ENCODE peak calls at places on chromosomes 11 and 22, in four cellular contexts. A, F, R and Q are unnamed samples.

GRCh38 chr11:129731316-129731715 is 84.3 kb upstream of the TMEM45B start:
- DNase-seq in A (no peak), F (no peak), R (no peak), Q (no peak)

GRCh38 chr11:103907548-103908455 is 128.6 kb upstream of the DDI1 start:
- DNase-seq in A (no peak), F (peak), R (no peak), Q (peak)

GRCh38 chr11:8382436-8383053 is 118.9 kb upstream of the LMO1 start:
- DNase-seq in A (no peak), F (peak), R (no peak), Q (no peak)

GRCh38 chr22:36165161-36165560 is 4.6 kb upstream of the APOL3 start:
- DNase-seq in A (no peak), F (no peak), R (no peak), Q (no peak)

GRCh38 chr22:22084089-22084711 is 101.6 kb upstream of the TOP3B start:
- DNase-seq in A (no peak), F (no peak), R (no peak), Q (no peak)

GRCh38 chr22:39278040-39278439 is 33.3 kb upstream of the PDGFB start:
- DNase-seq in A (no peak), F (peak), R (no peak), Q (no peak)

GRCh38 chr11:89495951-89496350 is 4.8 kb upstream of the NOX4 start:
- DNase-seq in A (no peak), F (peak), R (no peak), Q (peak)

GRCh38 chr11:129278586-129279319 is 86.6 kb upstream of the ARHGAP32 start:
- DNase-seq in A (no peak), F (no peak), R (no peak), Q (no peak)

GRCh38 chr22:49015993-49016908 is 811.4 kb downstream of the BRD1 start:
- DNase-seq in A (no peak), F (no peak), R (no peak), Q (no peak)

GRCh38 chr11:100739636-100740035 is 52.5 kb downstream of the ARHGAP42 start:
- DNase-seq in A (no peak), F (peak), R (no peak), Q (peak)

GRCh38 chr11:18347471-18348125 is 25.2 kb downstream of the GTF2H1 start:
- DNase-seq in A (no peak), F (peak), R (no peak), Q (peak)

DNA sequence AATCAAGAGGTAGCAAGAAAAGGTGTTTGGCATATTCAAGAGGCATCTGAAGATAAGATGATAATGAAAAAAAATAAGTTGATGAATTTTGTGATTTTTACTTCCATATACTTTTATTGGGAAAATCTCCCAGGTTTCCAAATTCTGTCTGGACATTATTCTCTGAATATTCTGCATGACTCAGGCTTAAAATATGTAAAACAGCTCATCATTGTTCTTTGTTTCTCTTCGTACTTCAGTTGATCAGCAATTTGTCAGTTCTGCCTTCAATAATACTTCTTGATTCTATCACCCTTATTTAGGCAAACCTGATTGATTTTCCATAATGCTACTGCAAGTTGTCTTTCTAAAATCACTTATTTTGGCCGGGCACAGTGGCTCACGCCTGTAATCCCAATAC is 30.2 kb downstream of the GTF2H1 start:
- DNase-seq in A (no peak), F (peak), R (no peak), Q (no peak)
- TF ChIP-seq FOS in A (no peak), F (no peak), R (no peak), Q (peak)

GRCh38 chr11:106176817-106177216 is 99.4 kb downstream of the AASDHPPT start:
- DNase-seq in A (no peak), F (no peak), R (no peak), Q (no peak)
- H3K9ac ChIP-seq in A (no peak), F (no peak), R (no peak), Q (no peak)

GRCh38 chr11:35216962-35217667 is 78.1 kb downstream of the CD44 start:
- DNase-seq in A (no peak), F (no peak), R (no peak), Q (no peak)

GRCh38 chr11:35214792-35215193 is 75.8 kb downstream of the CD44 start:
- DNase-seq in A (no peak), F (peak), R (no peak), Q (peak)

GRCh38 chr11:35211952-35212351 is 73.0 kb downstream of the CD44 start:
- DNase-seq in A (no peak), F (no peak), R (no peak), Q (no peak)

GRCh38 chr11:35215945-35216344 is 77.0 kb downstream of the CD44 start:
- DNase-seq in A (no peak), F (no peak), R (no peak), Q (no peak)

GRCh38 chr11:35214181-35214770 is 75.3 kb downstream of the CD44 start:
- DNase-seq in A (no peak), F (no peak), R (no peak), Q (peak)
- H3K4me3 ChIP-seq in A (no peak), F (no peak), R (no peak), Q (no peak)

DNA sequence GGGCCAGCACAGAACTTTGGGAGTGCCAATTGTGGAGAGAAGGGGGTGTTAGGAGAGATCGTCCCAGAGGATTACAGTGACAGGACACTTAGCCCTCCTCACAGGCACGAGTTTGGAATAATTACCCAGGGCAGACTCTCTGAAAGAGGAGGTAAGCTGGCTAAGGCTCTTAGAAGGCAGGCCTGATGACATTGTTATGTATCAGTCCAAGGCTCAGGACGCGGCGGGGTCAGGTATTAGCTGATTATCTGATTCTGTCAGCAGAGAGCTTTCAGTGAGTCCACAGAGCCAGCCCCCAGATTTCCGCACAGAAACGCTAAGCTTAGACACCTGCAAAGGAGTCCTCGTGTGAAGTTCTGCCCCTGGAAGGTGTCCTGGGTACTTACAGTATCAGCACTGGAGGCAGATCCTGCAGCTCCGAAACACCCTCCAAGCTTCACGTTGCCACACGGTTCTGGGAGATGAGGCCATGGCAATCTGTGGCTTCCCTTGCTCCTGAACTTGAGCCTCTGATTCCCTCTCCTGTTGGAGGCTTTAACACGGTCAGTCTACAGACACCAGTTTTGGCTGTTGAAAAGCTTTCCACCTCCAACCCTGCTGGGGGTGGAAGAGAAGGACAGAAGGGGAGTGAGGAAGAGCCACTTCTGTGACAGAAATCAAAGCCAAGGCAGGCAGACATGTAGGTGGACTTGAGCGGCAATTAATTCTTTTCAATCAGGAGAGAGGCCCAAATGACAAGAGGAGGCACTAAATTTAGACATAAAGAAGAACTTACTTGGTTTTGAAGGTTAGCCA is 123.6 kb upstream of the CADM1 start:
- DNase-seq in A (no peak), F (no peak), R (no peak), Q (no peak)
- TF ChIP-seq FOS in A (no peak), F (no peak), R (no peak), Q (no peak)

GRCh38 chr22:31085928-31086327 is 4.8 kb downstream of the SMTN start:
- DNase-seq in A (no peak), F (no peak), R (no peak), Q (no peak)
- H3K9ac ChIP-seq in A (peak), F (peak), R (peak), Q (peak)

GRCh38 chr22:20205464-20205963 is 54.7 kb upstream of the CCDC188 start:
- DNase-seq in A (no peak), F (no peak), R (no peak), Q (no peak)
- H3K4me3 ChIP-seq in A (no peak), F (no peak), R (no peak), Q (no peak)

GRCh38 chr22:20992456-20993303 is 9.2 kb downstream of the THAP7 start:
- DNase-seq in A (no peak), F (no peak), R (no peak), Q (no peak)
- TF ChIP-seq FOS in A (no peak), F (no peak), R (no peak), Q (no peak)

GRCh38 chr22:45008853-45009751 is 703 bp downstream of the PHF21B start:
- DNase-seq in A (peak), F (no peak), R (no peak), Q (no peak)

GRCh38 chr22:45007946-45008852 is 1.6 kb downstream of the PHF21B start:
- DNase-seq in A (peak), F (no peak), R (no peak), Q (peak)

GRCh38 chr22:45006873-45007246 is 2.9 kb downstream of the PHF21B start:
- DNase-seq in A (peak), F (no peak), R (no peak), Q (no peak)

GRCh38 chr22:45006101-45006872 is 3.5 kb downstream of the PHF21B start:
- DNase-seq in A (no peak), F (no peak), R (no peak), Q (no peak)

DNA sequence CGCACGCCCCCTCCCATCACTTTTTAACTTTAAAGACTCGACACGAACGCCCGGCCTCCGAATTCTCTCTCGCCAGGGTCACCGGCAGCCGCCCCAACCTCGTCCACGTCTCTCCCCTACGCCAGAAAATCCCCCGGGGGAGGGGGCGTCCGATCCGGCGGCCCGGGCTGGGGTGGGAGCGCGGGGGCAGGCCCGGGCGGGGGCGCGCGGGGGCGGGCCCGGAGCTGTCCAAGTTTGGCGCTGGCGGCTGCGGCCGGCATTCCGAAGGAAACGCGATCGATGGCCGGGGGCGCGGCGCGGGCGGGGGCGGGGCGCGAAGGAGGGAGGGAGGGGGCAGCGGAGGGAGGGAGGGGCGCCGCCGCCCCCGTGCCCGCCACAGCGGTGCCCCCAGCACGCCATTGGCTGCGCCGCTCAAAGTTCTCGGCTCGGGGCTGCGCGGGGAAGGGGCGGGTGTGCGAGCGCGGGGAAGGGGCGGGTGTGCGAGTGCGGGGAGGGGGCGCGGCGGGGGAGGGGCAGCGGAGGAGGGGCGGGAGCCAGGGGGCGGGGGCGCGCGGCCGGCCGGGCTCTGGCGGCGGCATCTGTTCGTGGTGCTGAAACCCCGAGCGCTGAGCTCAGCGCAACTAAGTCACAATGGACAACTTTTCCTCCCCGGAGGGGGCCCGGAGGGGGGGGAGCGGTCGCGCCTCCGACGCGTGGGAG is 2.4 kb downstream of the PHF21B start:
- DNase-seq in A (peak), F (peak), R (no peak), Q (no peak)
- H3K9ac ChIP-seq in A (no peak), F (no peak), R (no peak), Q (no peak)

GRCh38 chr11:118175031-118175531 is 1.4 kb downstream of the SCN2B start:
- DNase-seq in A (no peak), F (peak), R (no peak), Q (no peak)
- H3K4me3 ChIP-seq in A (no peak), F (no peak), R (no peak), Q (no peak)

GRCh38 chr11:77515483-77515882 is 41.6 kb upstream of the PAK1 start:
- DNase-seq in A (no peak), F (no peak), R (no peak), Q (peak)

GRCh38 chr11:77517753-77518152 is 43.9 kb upstream of the PAK1 start:
- DNase-seq in A (no peak), F (no peak), R (no peak), Q (no peak)

GRCh38 chr11:77515063-77515462 is 41.2 kb upstream of the PAK1 start:
- DNase-seq in A (no peak), F (no peak), R (no peak), Q (no peak)

GRCh38 chr11:77518471-77518870 is 44.6 kb upstream of the PAK1 start:
- DNase-seq in A (no peak), F (no peak), R (no peak), Q (no peak)

DNA sequence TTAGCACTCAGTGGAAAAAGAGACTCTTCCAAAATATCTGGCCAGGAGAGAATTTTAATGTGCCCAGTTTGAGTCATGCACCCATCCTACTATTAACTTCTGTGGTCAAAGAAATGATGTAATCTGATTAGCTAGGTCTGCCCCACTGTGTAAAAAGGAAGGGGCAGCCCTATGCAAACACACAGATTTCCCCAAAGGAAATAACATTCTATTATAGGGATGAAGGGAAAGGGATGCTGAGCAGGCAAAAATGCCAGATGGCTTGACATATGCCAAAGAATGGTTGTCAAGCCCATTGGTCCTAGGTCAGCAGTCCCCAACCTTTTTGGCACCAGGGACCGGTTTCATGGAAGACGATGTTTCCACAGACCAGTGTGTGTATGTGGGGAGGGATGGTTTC is 43.3 kb upstream of the PAK1 start:
- DNase-seq in A (no peak), F (no peak), R (no peak), Q (peak)
- TF ChIP-seq FOS in A (no peak), F (no peak), R (no peak), Q (peak)